ENCODE peak calls at places on chromosomes 4 and X, in four cellular contexts. One of them, this sample, is unnamed.

GRCh38 chrX:9318213-9318612 is 146.6 kb upstream of the TBL1X start:
- DNase-seq in H9: no peak
- DNase-seq in H1: no peak
- DNase-seq in IMR-90: no peak
- DNase-seq in this sample: no peak

GRCh38 chr4:144174401-144175067 is 34.0 kb upstream of the GYPA start:
- DNase-seq in H9: no peak
- DNase-seq in H1: no peak
- DNase-seq in IMR-90: peak
- DNase-seq in this sample: peak

GRCh38 chr4:15001248-15001824 is 945 bp upstream of the CPEB2 start:
- DNase-seq in H1: peak
- DNase-seq in IMR-90: peak
- DNase-seq in H9: no peak
- DNase-seq in this sample: peak

GRCh38 chr4:189355590-189355989 is 585.1 kb upstream of the FRG1 start:
- DNase-seq in IMR-90: no peak
- DNase-seq in H9: no peak
- DNase-seq in H1: no peak
- DNase-seq in this sample: no peak

GRCh38 chrX:40440841-40441240 is 139.9 kb upstream of the ATP6AP2 start:
- DNase-seq in IMR-90: no peak
- DNase-seq in H9: no peak
- DNase-seq in H1: no peak
- DNase-seq in this sample: no peak

GRCh38 chrX:119041175-119041574 is 31.6 kb upstream of the CT47C1 start:
- DNase-seq in IMR-90: peak
- DNase-seq in H1: no peak
- DNase-seq in H9: no peak
- DNase-seq in this sample: peak

GRCh38 chr4:143431526-143432257 is 81.8 kb upstream of the SMARCA5 start:
- DNase-seq in H9: peak
- DNase-seq in IMR-90: no peak
- DNase-seq in H1: no peak
- DNase-seq in this sample: no peak

GRCh38 chr4:98728433-98728832 is 70.0 kb upstream of the TSPAN5 start:
- DNase-seq in H1: no peak
- DNase-seq in IMR-90: peak
- DNase-seq in H9: no peak
- DNase-seq in this sample: peak

GRCh38 chr4:55396305-55397023 is 707 bp downstream of the TMEM165 start:
- DNase-seq in IMR-90: peak
- DNase-seq in H9: peak
- DNase-seq in H1: peak
- DNase-seq in this sample: peak

GRCh38 chr4:140944539-140944938 is 188.4 kb upstream of the TBC1D9 start:
- DNase-seq in H1: no peak
- DNase-seq in IMR-90: peak
- DNase-seq in H9: no peak
- DNase-seq in this sample: no peak

GRCh38 chr4:102429553-102429952 is 71.6 kb upstream of the NFKB1 start:
- DNase-seq in H1: no peak
- DNase-seq in H9: no peak
- DNase-seq in IMR-90: peak
- DNase-seq in this sample: peak

GRCh38 chrX:153375571-153375970 is 25.6 kb downstream of the PNMA6E start:
- DNase-seq in H9: no peak
- DNase-seq in H1: no peak
- DNase-seq in IMR-90: no peak
- DNase-seq in this sample: no peak

GRCh38 chr4:162952232-162952631 is 214.5 kb downstream of the NAF1 start:
- DNase-seq in IMR-90: no peak
- DNase-seq in H1: no peak
- DNase-seq in H9: no peak
- DNase-seq in this sample: peak
- H3K9ac ChIP-seq in IMR-90: no peak
- H3K9ac ChIP-seq in H1: no peak
- H3K9ac ChIP-seq in H9: no peak
- H3K9ac ChIP-seq in this sample: no peak

GRCh38 chrX:10726647-10727046 is 106.3 kb upstream of the MID1 start:
- DNase-seq in IMR-90: peak
- DNase-seq in H1: no peak
- DNase-seq in H9: no peak
- DNase-seq in this sample: no peak
- H4K5ac ChIP-seq in IMR-90: no peak
- H4K5ac ChIP-seq in H1: no peak
- H4K5ac ChIP-seq in H9: no peak
- H4K5ac ChIP-seq in this sample: no peak

GRCh38 chr4:6549890-6550620 is 24.9 kb upstream of the MAN2B2 start:
- DNase-seq in IMR-90: no peak
- DNase-seq in H1: no peak
- DNase-seq in H9: no peak
- DNase-seq in this sample: no peak
- H3K9ac ChIP-seq in IMR-90: no peak
- H3K9ac ChIP-seq in H1: no peak
- H3K9ac ChIP-seq in H9: no peak
- H3K9ac ChIP-seq in this sample: no peak

DNA sequence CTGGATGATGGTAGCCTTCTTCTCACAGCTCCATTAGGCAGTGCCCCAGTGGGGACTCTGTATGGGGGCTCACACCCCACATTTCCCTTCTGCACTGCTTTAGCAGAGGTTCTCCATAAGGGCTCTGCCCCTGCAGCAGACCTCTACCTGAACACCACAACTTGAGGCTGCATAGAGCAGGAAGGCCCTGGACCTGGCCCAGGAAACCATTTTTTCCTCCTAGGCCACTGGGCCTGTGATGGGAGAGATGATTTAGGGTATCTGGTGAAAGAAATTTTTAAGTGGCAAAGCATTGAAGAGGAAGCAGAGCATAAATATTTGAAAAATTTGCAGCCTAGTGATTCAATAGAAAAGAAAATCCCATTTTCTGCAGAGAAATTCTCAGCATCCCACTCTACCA is 17.3 kb downstream of the F8A3 start:
- DNase-seq in H1: no peak
- DNase-seq in H9: no peak
- DNase-seq in IMR-90: no peak
- DNase-seq in this sample: no peak
- H4K5ac ChIP-seq in H1: no peak
- H4K5ac ChIP-seq in H9: no peak
- H4K5ac ChIP-seq in IMR-90: no peak
- H4K5ac ChIP-seq in this sample: no peak

DNA sequence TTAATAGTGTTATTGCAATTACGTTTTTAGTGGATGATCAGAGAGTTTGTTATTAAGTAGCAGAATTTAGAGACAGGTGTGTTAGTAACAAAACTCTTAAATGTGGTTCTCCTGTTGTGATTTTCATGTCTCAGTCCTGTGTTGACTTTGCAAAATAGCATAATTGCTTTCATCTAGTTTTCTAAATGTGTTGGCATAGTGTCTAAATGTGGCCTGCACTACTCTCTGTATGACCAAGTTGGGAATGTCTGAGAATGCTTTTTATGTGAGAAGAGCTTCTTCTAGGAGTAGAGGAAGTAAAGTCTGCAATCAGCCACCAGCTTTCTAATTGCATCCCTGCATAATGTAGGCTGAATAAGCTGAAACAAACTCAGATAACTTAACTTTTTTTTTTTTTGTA is 158.6 kb upstream of the FAT1 start:
- DNase-seq in H1: no peak
- DNase-seq in H9: no peak
- DNase-seq in IMR-90: no peak
- DNase-seq in this sample: no peak
- H3K9ac ChIP-seq in H1: no peak
- H3K9ac ChIP-seq in H9: no peak
- H3K9ac ChIP-seq in IMR-90: no peak
- H3K9ac ChIP-seq in this sample: no peak

DNA sequence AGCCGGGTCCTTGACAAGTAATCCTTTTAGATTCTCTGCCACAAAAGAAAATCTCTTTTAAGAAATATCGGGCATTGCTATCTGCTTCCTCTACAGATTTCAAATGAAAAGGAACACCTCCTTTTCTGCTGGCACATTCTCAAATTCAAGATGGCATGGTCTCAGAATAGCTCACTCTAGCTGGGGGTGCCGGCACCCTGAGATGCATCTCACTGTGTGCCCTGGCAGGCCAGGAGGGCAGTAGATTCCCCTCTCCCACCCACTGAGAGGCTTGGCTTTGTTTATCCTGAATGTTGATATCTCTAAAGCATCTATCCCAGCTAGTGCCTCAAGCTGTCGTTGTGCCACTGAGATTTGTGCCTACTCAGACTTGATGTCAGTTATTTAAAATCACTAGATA is 319.5 kb downstream of the ARHGAP10 start:
- DNase-seq in H1: no peak
- DNase-seq in IMR-90: no peak
- DNase-seq in H9: no peak
- DNase-seq in this sample: no peak
- H4K5ac ChIP-seq in H1: no peak
- H4K5ac ChIP-seq in IMR-90: no peak
- H4K5ac ChIP-seq in H9: no peak
- H4K5ac ChIP-seq in this sample: no peak

DNA sequence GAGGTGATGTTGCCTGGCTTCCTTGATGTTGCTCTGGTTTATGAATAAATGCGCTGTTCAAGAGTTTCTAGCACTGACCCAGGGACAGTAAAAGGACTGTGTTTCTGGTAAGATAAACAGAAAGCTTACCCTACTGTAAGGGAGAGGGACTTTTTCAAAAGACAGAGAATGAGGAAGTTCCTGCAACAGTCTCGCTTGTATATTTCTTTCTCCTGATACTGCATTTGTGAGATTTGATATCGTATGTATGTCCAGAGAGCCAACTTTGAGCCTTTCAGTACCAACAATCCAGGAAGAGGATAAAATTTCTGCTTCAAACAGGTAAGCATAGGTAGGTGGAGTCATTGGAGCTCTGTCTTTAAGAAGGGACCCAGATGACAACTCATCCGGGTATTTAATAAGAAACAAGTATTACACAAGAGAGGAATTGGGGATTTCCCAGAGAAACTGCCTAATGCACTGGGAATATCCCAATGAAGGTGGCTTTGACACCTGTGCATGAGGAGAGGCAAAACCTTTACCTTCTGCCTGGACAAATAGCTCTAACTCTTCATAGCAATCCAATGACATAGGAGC is 771 bp downstream of the DAPP1 start:
- DNase-seq in IMR-90: no peak
- DNase-seq in H1: no peak
- DNase-seq in H9: no peak
- DNase-seq in this sample: no peak
- H3K9ac ChIP-seq in IMR-90: no peak
- H3K9ac ChIP-seq in H1: no peak
- H3K9ac ChIP-seq in H9: no peak
- H3K9ac ChIP-seq in this sample: no peak

DNA sequence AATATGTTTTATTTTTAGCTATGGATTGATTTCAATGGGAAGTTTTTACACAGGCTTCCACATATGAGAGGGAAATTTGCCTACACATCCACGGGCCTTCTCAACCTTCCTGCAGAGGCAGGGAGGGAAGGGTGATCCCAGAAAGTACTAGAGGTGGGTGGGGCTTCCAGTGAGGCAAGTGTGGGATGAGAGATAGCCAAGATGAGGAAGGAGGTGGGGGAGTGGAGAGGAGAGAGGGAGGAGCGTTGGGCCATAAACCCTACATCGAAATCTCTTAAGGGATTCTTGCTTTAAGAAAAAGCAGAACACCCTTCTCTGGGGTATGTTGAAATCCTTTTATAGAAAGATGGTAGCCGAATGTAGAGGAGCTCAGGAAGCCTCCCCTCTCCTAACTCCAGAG is 19.0 kb downstream of the NKX6-1 start:
- DNase-seq in IMR-90: no peak
- DNase-seq in H9: no peak
- DNase-seq in H1: no peak
- DNase-seq in this sample: no peak
- H4K5ac ChIP-seq in IMR-90: no peak
- H4K5ac ChIP-seq in H9: no peak
- H4K5ac ChIP-seq in H1: no peak
- H4K5ac ChIP-seq in this sample: no peak

This sample was measured in mesendoderm.